ENCODE peak calls at places on chromosomes 5 and 9, in eight cellular contexts. F is lower lobe of right lung; T is mucosa of gallbladder; V is activated CD4-positive, alpha-beta T cell treated with anti-CD3 and anti-CD28 coated beads for 24 hours; R is testis; A is endothelial cell; X is esophagus squamous epithelium; J is HEK293T. M is an unnamed sample.

GRCh38 chr9:4678679-4679267 is 596 bp upstream of the CDC37L1 start:
- DNase-seq in X (no peak), T (no peak), A (peak), R (no peak), V (no peak), F (no peak), J (no peak), M (no peak)

GRCh38 chr9:86705474-86705873 is 241.8 kb downstream of the GAS1 start:
- DNase-seq in V (no peak), R (no peak), T (no peak), A (no peak), F (no peak), J (no peak), X (no peak), M (no peak)

GRCh38 chr5:131303537-131303936 is 39.7 kb downstream of the CDC42SE2 start:
- DNase-seq in R (no peak), V (no peak), F (no peak), T (no peak), A (no peak), X (no peak), J (no peak), M (no peak)

GRCh38 chr9:71285191-71285656 is 163.8 kb upstream of the TRPM3 start:
- DNase-seq in R (peak), T (peak), A (peak), J (peak), X (no peak), F (no peak), V (peak), M (peak)

GRCh38 chr5:142506046-142506445 is 179.8 kb downstream of the FGF1 start:
- DNase-seq in V (no peak), R (no peak), A (no peak), X (no peak), F (no peak), T (no peak), J (no peak), M (no peak)

GRCh38 chr5:53368516-53368915 is 111.9 kb upstream of the FST start:
- DNase-seq in T (no peak), J (no peak), A (no peak), X (no peak), F (no peak), R (no peak), V (no peak), M (no peak)

GRCh38 chr5:141941307-141941706 is 16.7 kb downstream of the PCDH12 start:
- DNase-seq in A (no peak), X (no peak), J (no peak), R (no peak), F (no peak), V (no peak), T (no peak), M (no peak)

GRCh38 chr9:109475526-109475925 is 22.6 kb downstream of the PTPN3 start:
- DNase-seq in X (no peak), A (no peak), V (no peak), F (no peak), J (no peak), R (no peak), T (no peak), M (no peak)

GRCh38 chr5:175162036-175162435 is 281.9 kb downstream of the DRD1 start:
- DNase-seq in F (no peak), R (no peak), J (no peak), A (no peak), X (no peak), V (no peak), T (no peak), M (no peak)

GRCh38 chr9:127207734-127208410 is 56.7 kb upstream of the GARNL3 start:
- DNase-seq in T (no peak), V (no peak), F (no peak), J (no peak), X (no peak), R (no peak), A (no peak), M (no peak)

GRCh38 chr5:89735108-89735507 is 674.4 kb downstream of the CETN3 start:
- DNase-seq in X (no peak), T (no peak), V (no peak), J (no peak), R (no peak), F (no peak), A (no peak), M (no peak)

GRCh38 chr9:34555435-34556230 is 32.8 kb upstream of the ENHO start:
- DNase-seq in V (no peak), J (no peak), A (no peak), X (no peak), T (no peak), F (no peak), R (no peak), M (no peak)

GRCh38 chr9:15243086-15243485 is 63.9 kb downstream of the TTC39B start:
- DNase-seq in V (no peak), R (no peak), T (no peak), A (no peak), J (no peak), X (no peak), F (no peak), M (no peak)

GRCh38 chr9:115349542-115349941 is 231.6 kb upstream of the TNC start:
- DNase-seq in T (no peak), A (no peak), J (no peak), F (no peak), R (no peak), V (no peak), X (no peak), M (no peak)

GRCh38 chr5:95375591-95375990 is 15.6 kb upstream of the FAM81B start:
- DNase-seq in V (no peak), X (no peak), J (no peak), R (no peak), F (no peak), A (no peak), T (no peak), M (no peak)

GRCh38 chr5:125578551-125578950 is 832.1 kb upstream of the ZNF608 start:
- DNase-seq in X (no peak), F (no peak), A (no peak), V (no peak), R (no peak), J (no peak), T (no peak), M (no peak)

M was measured in iPS DF 19.7.